ENCODE peak calls at places on chromosomes 11 and 22, in six cellular contexts. Z is psoas muscle, V is dorsolateral prefrontal cortex, K is Caco-2, E is adrenal gland, C is ovary. H is an unnamed sample. For H3K27me3, the result is how much of the 10 kb centered on the place peaks cover.

GRCh38 chr11:35484435-35484834 is 41.0 kb downstream of the PAMR1 start:
- DNase-seq in E (no peak), K (no peak), V (no peak), C (no peak), Z (no peak), H (no peak)

GRCh38 chr22:29143848-29144785 is 61.6 kb upstream of the EMID1 start:
- DNase-seq in E (no peak), C (no peak), K (no peak), Z (peak), V (no peak), H (no peak)

GRCh38 chr11:70715636-70716035 is 317.3 kb downstream of the CTTN start:
- DNase-seq in C (no peak), Z (no peak), E (no peak), K (no peak), V (no peak), H (no peak)

GRCh38 chr11:104146421-104146820 is 17.5 kb downstream of the PDGFD start:
- DNase-seq in K (no peak), V (no peak), E (no peak), C (no peak), Z (no peak), H (no peak)

GRCh38 chr11:46298699-46299424 is 21.4 kb downstream of the CREB3L1 start:
- DNase-seq in C (no peak), E (no peak), K (no peak), V (no peak), Z (no peak), H (no peak)

GRCh38 chr11:608751-609354 is 6.9 kb downstream of the IRF7 start:
- DNase-seq in V (no peak), E (no peak), K (no peak), Z (no peak), C (no peak), H (no peak)

GRCh38 chr11:70810131-70810530 is 411.8 kb downstream of the CTTN start:
- DNase-seq in V (peak), K (no peak), C (no peak), E (no peak), Z (no peak), H (no peak)

GRCh38 chr11:122150484-122151124 is 34.6 kb upstream of the BLID start:
- DNase-seq in Z (no peak), C (no peak), V (no peak), E (no peak), K (peak), H (no peak)

GRCh38 chr11:697028-697491 is 1.4 kb downstream of the TMEM80 start:
- DNase-seq in E (no peak), C (no peak), V (no peak), Z (no peak), K (no peak), H (no peak)

GRCh38 chr11:128323381-128323780 is 264.0 kb downstream of the ETS1 start:
- DNase-seq in V (no peak), E (no peak), C (no peak), Z (no peak), K (no peak), H (no peak)

GRCh38 chr11:130645164-130645859 is 196.9 kb downstream of the ADAMTS15 start:
- DNase-seq in K (no peak), C (no peak), Z (no peak), V (no peak), E (no peak), H (no peak)

GRCh38 chr11:124676386-124676785 is 2.7 kb downstream of the SPA17 start:
- DNase-seq in K (no peak), V (no peak), E (no peak), C (no peak), Z (no peak), H (peak)

GRCh38 chr22:22886546-22886945 is 1.1 kb upstream of the IGLL5 start:
- DNase-seq in C (no peak), K (no peak), Z (no peak), V (no peak), E (no peak), H (no peak)

GRCh38 chr11:6124245-6124644 is 16.8 kb downstream of the OR56B4 start:
- DNase-seq in C (no peak), K (no peak), V (no peak), Z (no peak), E (no peak), H (no peak)

GRCh38 chr22:50224071-50224470 is 20.8 kb downstream of the TUBGCP6 start:
- DNase-seq in C (no peak), K (no peak), Z (no peak), E (no peak), V (no peak), H (no peak)

GRCh38 chr22:49638788-49639187 is 188.9 kb downstream of the BRD1 start:
- DNase-seq in Z (no peak), E (peak), C (no peak), V (peak), K (no peak), H (no peak)

GRCh38 chr11:63769044-63769718 is 606 bp upstream of the ZFTA start:
- DNase-seq in Z (peak), E (peak), K (peak), V (peak), C (peak), H (no peak)

GRCh38 chr22:26679003-26679629 is 21.7 kb downstream of the MIAT start:
- DNase-seq in K (peak), E (peak), Z (peak), C (peak), V (peak), H (peak)

DNA sequence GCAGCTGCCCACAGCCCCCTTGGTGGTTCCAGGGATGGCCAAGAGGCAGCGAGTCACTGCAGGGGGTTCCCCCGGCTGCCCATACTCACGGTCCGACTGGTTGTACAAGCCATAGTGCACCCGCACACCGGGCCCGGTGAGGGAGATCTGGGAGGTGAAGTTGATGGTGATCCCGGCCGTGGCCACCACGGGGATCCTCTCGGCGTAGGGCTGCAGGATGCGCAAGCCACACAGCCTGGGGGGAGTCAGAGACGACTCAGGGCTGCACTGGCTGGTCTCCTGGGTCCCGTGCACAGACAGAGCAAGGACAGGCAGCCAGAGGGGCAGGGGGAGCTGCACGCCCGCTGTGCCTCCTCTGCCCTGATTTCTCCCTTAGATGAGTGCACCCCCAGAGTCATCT is 23.5 kb downstream of the KCTD17 start:
- DNase-seq in Z (no peak), C (no peak), V (no peak), E (no peak), K (no peak), H (no peak)
- H3K27me3 ChIP-seq in Z (under half), C (under half), V (under half), E (under half), K (under half), H (under half)

GRCh38 chr11:57459112-57460016 is 964 bp upstream of the RTN4RL2 start:
- DNase-seq in E (no peak), K (no peak), C (no peak), Z (no peak), V (no peak), H (no peak)

GRCh38 chr11:57457643-57458023 is 2.7 kb upstream of the RTN4RL2 start:
- DNase-seq in E (no peak), Z (no peak), V (no peak), K (no peak), C (no peak), H (no peak)

GRCh38 chr11:57456960-57457642 is 3.2 kb upstream of the RTN4RL2 start:
- DNase-seq in K (peak), Z (peak), V (peak), E (peak), C (peak), H (peak)

GRCh38 chr11:57458060-57458409 is 2.3 kb upstream of the RTN4RL2 start:
- DNase-seq in Z (no peak), E (no peak), C (no peak), K (peak), V (no peak), H (no peak)

DNA sequence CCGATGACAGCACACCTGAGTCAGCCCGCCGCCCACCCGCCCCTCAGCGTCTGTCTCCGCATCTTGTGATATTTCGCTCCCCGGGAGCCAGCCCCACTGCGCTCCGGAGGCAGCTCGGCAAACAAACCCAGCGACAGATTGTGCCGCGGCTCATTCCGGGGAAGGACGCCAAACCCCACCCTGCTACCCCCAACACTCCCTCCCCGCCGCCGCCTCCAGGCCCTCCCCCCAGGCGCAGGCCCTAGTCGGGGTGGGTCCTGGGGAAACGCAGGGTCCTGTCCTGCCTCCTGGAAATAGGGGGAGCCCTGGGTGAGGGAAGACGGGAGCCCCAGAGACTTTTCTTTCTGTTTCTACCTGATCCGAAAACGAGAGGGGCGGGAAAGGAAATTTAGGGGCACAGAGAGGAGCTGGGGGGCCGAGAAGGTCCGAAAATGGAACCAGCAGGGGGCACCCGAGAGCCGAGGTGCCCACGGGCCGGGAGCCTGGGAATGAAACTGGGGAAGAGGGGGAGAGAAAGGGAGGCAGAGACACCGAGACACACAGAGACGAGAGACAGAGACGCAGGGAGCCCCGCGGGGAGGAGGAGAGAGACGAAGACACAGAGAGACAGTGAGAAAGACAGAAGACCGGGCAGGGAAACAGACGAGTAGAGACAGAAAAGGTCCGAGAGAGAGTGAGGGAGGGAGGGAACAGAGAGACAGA is 1.8 kb upstream of the RTN4RL2 start:
- DNase-seq in E (no peak), K (peak), Z (peak), V (no peak), C (peak), H (no peak)
- H3K27me3 ChIP-seq in E (under half), K (under half), Z (under half), V (under half), C (under half), H (under half)

DNA sequence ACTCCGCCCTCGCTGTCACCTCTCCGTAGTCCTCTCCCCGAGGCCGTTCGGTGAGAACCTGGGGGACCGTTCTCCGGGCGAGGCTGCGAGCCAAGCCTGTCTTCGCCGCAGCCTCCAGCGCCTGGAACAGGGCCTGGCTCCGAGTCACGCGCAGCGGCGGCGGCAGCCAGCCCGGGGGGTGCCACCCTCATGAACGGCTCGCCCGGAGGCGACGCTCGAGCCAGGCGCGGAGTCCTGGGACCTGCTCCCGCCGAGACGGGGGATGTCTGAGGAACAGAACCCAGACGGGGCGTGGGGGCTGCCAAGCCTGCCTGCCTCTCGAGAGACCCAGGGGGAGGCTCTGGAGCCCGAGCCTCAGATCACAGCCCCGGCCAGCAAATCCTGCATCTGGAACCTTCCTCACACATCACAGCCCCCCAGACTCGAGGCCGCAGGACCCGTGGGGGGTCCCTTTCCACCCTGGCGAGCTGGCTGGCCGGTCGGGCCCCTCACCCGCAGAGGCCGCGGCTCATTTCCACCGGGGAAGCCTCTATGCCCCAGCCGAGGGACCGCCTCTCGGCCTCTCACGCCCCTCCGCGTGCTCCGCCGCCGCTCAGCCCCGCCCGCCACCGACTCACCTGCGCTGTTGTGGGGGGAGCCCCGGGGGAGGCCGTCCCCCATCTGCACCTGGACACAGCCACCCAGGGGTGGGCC is 4.1 kb downstream of the SHISA8 start:
- DNase-seq in V (peak), E (peak), Z (peak), K (no peak), C (no peak), H (no peak)
- H3K27me3 ChIP-seq in V (under half), E (under half), Z (under half), K (under half), C (under half), H (under half)

GRCh38 chr11:78341841-78342240 is 75.8 kb downstream of the GAB2 start:
- DNase-seq in E (no peak), Z (no peak), C (no peak), V (no peak), K (no peak), H (no peak)
- H3K27me3 ChIP-seq in E (under half), Z (under half), C (under half), V (under half), K (under half), H (under half)

H was measured in lung.